ENCODE peak calls at places on chromosomes 11 and 22, in nine cellular contexts. J is iris pigment epithelial cell; Q is B cell; U is NCI-H774; C is HS-5; W is endodermal cell; Z is T-helper 2 cell; T is activated CD4-positive, alpha-beta T cell treated with anti-CD3 and anti-CD28 coated beads for 48 hours; D is ecto neural progenitor cell. E is an unnamed sample.

GRCh38 chr22:46801331-46801811 is 38.9 kb downstream of the TBC1D22A start:
- DNase-seq in J (no peak), Q (no peak), U (peak), C (no peak), W (peak), Z (no peak), T (no peak), D (no peak), E (no peak)

GRCh38 chr11:3203221-3204043 is 15.2 kb downstream of the MRGPRG start:
- DNase-seq in J (peak), Q (no peak), U (no peak), C (no peak), W (peak), Z (no peak), T (no peak), D (no peak), E (no peak)

GRCh38 chr22:19442166-19442565 is 5.3 kb downstream of the C22orf39 start:
- DNase-seq in J (peak), Q (no peak), U (no peak), C (no peak), W (no peak), Z (no peak), T (no peak), D (no peak), E (no peak)

GRCh38 chr11:63769719-63770443 is 1.3 kb upstream of the ZFTA start:
- DNase-seq in J (no peak), Q (no peak), U (no peak), C (no peak), W (peak), Z (no peak), T (no peak), D (peak), E (no peak)

GRCh38 chr11:87840786-87841185 is 334.5 kb downstream of the RAB38 start:
- DNase-seq in J (no peak), Q (no peak), U (no peak), C (no peak), W (no peak), Z (no peak), T (no peak), D (no peak), E (no peak)

GRCh38 chr11:12841946-12842630 is 167.0 kb upstream of the RASSF10 start:
- DNase-seq in J (peak), Q (no peak), U (peak), C (no peak), W (no peak), Z (no peak), T (no peak), D (no peak), E (no peak)

GRCh38 chr11:126583101-126583500 is 227.6 kb downstream of the ST3GAL4 start:
- DNase-seq in J (no peak), Q (no peak), U (no peak), C (no peak), W (no peak), Z (no peak), T (no peak), D (no peak), E (no peak)

GRCh38 chr22:43955883-43956286 is 643 bp downstream of the SAMM50 start:
- DNase-seq in J (peak), Q (peak), U (no peak), C (no peak), W (no peak), Z (no peak), T (peak), D (no peak), E (no peak)

GRCh38 chr11:120079750-120080610 is 57.9 kb downstream of the TRIM29 start:
- DNase-seq in J (no peak), Q (peak), U (no peak), C (no peak), W (peak), Z (no peak), T (peak), D (no peak), E (no peak)

GRCh38 chr22:50247748-50248147 is 2.9 kb upstream of the TUBGCP6 start:
- DNase-seq in J (peak), Q (peak), U (peak), C (no peak), W (peak), Z (peak), T (no peak), D (peak), E (peak)

GRCh38 chr11:34165786-34166557 is 60.5 kb downstream of the NAT10 start:
- DNase-seq in J (no peak), Q (no peak), U (no peak), C (no peak), W (peak), Z (no peak), T (no peak), D (no peak), E (no peak)

GRCh38 chr11:12050470-12050891 is 42.1 kb upstream of the DKK3 start:
- DNase-seq in J (no peak), Q (no peak), U (no peak), C (no peak), W (no peak), Z (no peak), T (no peak), D (no peak), E (no peak)

GRCh38 chr11:65150513-65151271 is 16.4 kb upstream of the SYVN1 start:
- DNase-seq in J (peak), Q (no peak), U (peak), C (peak), W (peak), Z (no peak), T (peak), D (no peak), E (no peak)

GRCh38 chr11:40166892-40167291 is 1292.6 kb downstream of the LRRC4C start:
- DNase-seq in J (no peak), Q (no peak), U (no peak), C (no peak), W (no peak), Z (no peak), T (no peak), D (no peak), E (no peak)

GRCh38 chr11:62847767-62848314 is 8.5 kb upstream of the WDR74 start:
- DNase-seq in J (no peak), Q (no peak), U (no peak), C (no peak), W (no peak), Z (no peak), T (no peak), D (no peak), E (no peak)

GRCh38 chr11:66012946-66013761 is 1.3 kb downstream of the CST6 start:
- DNase-seq in J (no peak), Q (no peak), U (no peak), C (no peak), W (peak), Z (no peak), T (no peak), D (no peak), E (peak)

GRCh38 chr11:35111171-35112055 is 27.6 kb upstream of the CD44 start:
- DNase-seq in J (peak), Q (no peak), U (no peak), C (peak), W (no peak), Z (no peak), T (no peak), D (no peak), E (no peak)

E was measured in GM13976.